ENCODE peak calls at places on chromosomes 16 and 17, in nine cellular contexts. One of them, this sample, is unnamed.

GRCh38 chr17:77233635-77234334 is 93.0 kb downstream of the SEC14L1 start:
- DNase-seq in NB4: no peak
- DNase-seq in endothelial cell: no peak
- DNase-seq in lower leg skin: no peak
- DNase-seq in fibroblast of the aortic adventitia: peak
- DNase-seq in pancreas: no peak
- DNase-seq in kidney epithelial cell: peak
- DNase-seq in HFFc6: peak
- DNase-seq in left lung: no peak
- DNase-seq in this sample: peak

GRCh38 chr17:44188757-44189403 is 2.1 kb downstream of the TMUB2 start:
- DNase-seq in fibroblast of the aortic adventitia: no peak
- DNase-seq in kidney epithelial cell: no peak
- DNase-seq in HFFc6: no peak
- DNase-seq in endothelial cell: no peak
- DNase-seq in lower leg skin: no peak
- DNase-seq in left lung: no peak
- DNase-seq in pancreas: peak
- DNase-seq in NB4: no peak
- DNase-seq in this sample: no peak

GRCh38 chr16:87490091-87490798 is 2.6 kb downstream of the ZCCHC14 start:
- DNase-seq in NB4: no peak
- DNase-seq in HFFc6: no peak
- DNase-seq in left lung: no peak
- DNase-seq in fibroblast of the aortic adventitia: peak
- DNase-seq in endothelial cell: no peak
- DNase-seq in kidney epithelial cell: no peak
- DNase-seq in lower leg skin: no peak
- DNase-seq in pancreas: no peak
- DNase-seq in this sample: no peak

GRCh38 chr16:57239089-57239488 is 6.0 kb upstream of the ARL2BP start:
- DNase-seq in lower leg skin: no peak
- DNase-seq in HFFc6: no peak
- DNase-seq in NB4: no peak
- DNase-seq in kidney epithelial cell: no peak
- DNase-seq in pancreas: no peak
- DNase-seq in fibroblast of the aortic adventitia: no peak
- DNase-seq in endothelial cell: no peak
- DNase-seq in left lung: no peak
- DNase-seq in this sample: no peak

GRCh38 chr17:7426896-7427488 is 1.6 kb downstream of the SPEM2 start:
- DNase-seq in left lung: no peak
- DNase-seq in endothelial cell: no peak
- DNase-seq in kidney epithelial cell: no peak
- DNase-seq in lower leg skin: no peak
- DNase-seq in fibroblast of the aortic adventitia: no peak
- DNase-seq in pancreas: no peak
- DNase-seq in HFFc6: no peak
- DNase-seq in NB4: no peak
- DNase-seq in this sample: no peak

GRCh38 chr17:39679521-39680192 is 8.2 kb downstream of the PGAP3 start:
- DNase-seq in NB4: peak
- DNase-seq in HFFc6: no peak
- DNase-seq in pancreas: no peak
- DNase-seq in left lung: no peak
- DNase-seq in lower leg skin: no peak
- DNase-seq in endothelial cell: no peak
- DNase-seq in kidney epithelial cell: no peak
- DNase-seq in fibroblast of the aortic adventitia: no peak
- DNase-seq in this sample: no peak

GRCh38 chr17:67879662-67880061 is 54.4 kb downstream of the BPTF start:
- DNase-seq in left lung: no peak
- DNase-seq in lower leg skin: no peak
- DNase-seq in HFFc6: no peak
- DNase-seq in pancreas: no peak
- DNase-seq in NB4: no peak
- DNase-seq in kidney epithelial cell: no peak
- DNase-seq in fibroblast of the aortic adventitia: peak
- DNase-seq in endothelial cell: no peak
- DNase-seq in this sample: no peak

GRCh38 chr17:28717578-28718316 is at the start of gene RAB34:
- DNase-seq in HFFc6: peak
- DNase-seq in NB4: no peak
- DNase-seq in left lung: peak
- DNase-seq in lower leg skin: peak
- DNase-seq in pancreas: peak
- DNase-seq in fibroblast of the aortic adventitia: peak
- DNase-seq in endothelial cell: peak
- DNase-seq in kidney epithelial cell: no peak
- DNase-seq in this sample: no peak

GRCh38 chr16:35560637-35560984 is 2101.2 kb downstream of the TP53TG3F start:
- DNase-seq in pancreas: no peak
- DNase-seq in left lung: no peak
- DNase-seq in lower leg skin: no peak
- DNase-seq in HFFc6: no peak
- DNase-seq in kidney epithelial cell: no peak
- DNase-seq in endothelial cell: no peak
- DNase-seq in NB4: no peak
- DNase-seq in fibroblast of the aortic adventitia: no peak
- DNase-seq in this sample: no peak

GRCh38 chr17:855594-855993 is 73.4 kb downstream of the MRM3 start:
- DNase-seq in kidney epithelial cell: no peak
- DNase-seq in pancreas: no peak
- DNase-seq in left lung: no peak
- DNase-seq in HFFc6: no peak
- DNase-seq in endothelial cell: no peak
- DNase-seq in lower leg skin: no peak
- DNase-seq in NB4: no peak
- DNase-seq in fibroblast of the aortic adventitia: no peak
- DNase-seq in this sample: no peak

GRCh38 chr17:74296548-74296936 is 22.5 kb downstream of the DNAI2 start:
- DNase-seq in pancreas: peak
- DNase-seq in left lung: peak
- DNase-seq in NB4: peak
- DNase-seq in endothelial cell: peak
- DNase-seq in lower leg skin: no peak
- DNase-seq in kidney epithelial cell: no peak
- DNase-seq in fibroblast of the aortic adventitia: peak
- DNase-seq in HFFc6: peak
- DNase-seq in this sample: no peak

GRCh38 chr17:61247438-61247837 is 152.2 kb upstream of the TBX2 start:
- DNase-seq in NB4: peak
- DNase-seq in endothelial cell: no peak
- DNase-seq in HFFc6: peak
- DNase-seq in lower leg skin: no peak
- DNase-seq in fibroblast of the aortic adventitia: peak
- DNase-seq in pancreas: no peak
- DNase-seq in left lung: no peak
- DNase-seq in kidney epithelial cell: peak
- DNase-seq in this sample: no peak

GRCh38 chr17:1460233-1460632 is 4.2 kb upstream of the CRK start:
- DNase-seq in NB4: no peak
- DNase-seq in pancreas: peak
- DNase-seq in endothelial cell: no peak
- DNase-seq in fibroblast of the aortic adventitia: peak
- DNase-seq in kidney epithelial cell: no peak
- DNase-seq in left lung: peak
- DNase-seq in HFFc6: peak
- DNase-seq in lower leg skin: peak
- DNase-seq in this sample: no peak

GRCh38 chr17:18257747-18258355 is 687 bp downstream of the FLII start:
- DNase-seq in lower leg skin: peak
- DNase-seq in endothelial cell: peak
- DNase-seq in kidney epithelial cell: no peak
- DNase-seq in fibroblast of the aortic adventitia: peak
- DNase-seq in pancreas: peak
- DNase-seq in HFFc6: peak
- DNase-seq in NB4: peak
- DNase-seq in left lung: peak
- DNase-seq in this sample: peak

GRCh38 chr17:9576521-9577401 is at the start of gene CFAP52:
- DNase-seq in pancreas: peak
- DNase-seq in lower leg skin: peak
- DNase-seq in HFFc6: peak
- DNase-seq in left lung: peak
- DNase-seq in endothelial cell: peak
- DNase-seq in NB4: peak
- DNase-seq in fibroblast of the aortic adventitia: peak
- DNase-seq in kidney epithelial cell: no peak
- DNase-seq in this sample: peak

GRCh38 chr16:54456291-54456690 is 169.7 kb upstream of the IRX3 start:
- DNase-seq in pancreas: no peak
- DNase-seq in endothelial cell: no peak
- DNase-seq in HFFc6: no peak
- DNase-seq in left lung: no peak
- DNase-seq in fibroblast of the aortic adventitia: no peak
- DNase-seq in kidney epithelial cell: no peak
- DNase-seq in NB4: peak
- DNase-seq in lower leg skin: no peak
- DNase-seq in this sample: no peak

GRCh38 chr17:77526728-77527355 is 386.1 kb downstream of the SEC14L1 start:
- DNase-seq in pancreas: no peak
- DNase-seq in kidney epithelial cell: no peak
- DNase-seq in NB4: no peak
- DNase-seq in left lung: no peak
- DNase-seq in endothelial cell: no peak
- DNase-seq in lower leg skin: no peak
- DNase-seq in HFFc6: no peak
- DNase-seq in fibroblast of the aortic adventitia: no peak
- DNase-seq in this sample: no peak

GRCh38 chr17:78873519-78874340 is 29.3 kb downstream of the CEP295NL start:
- DNase-seq in left lung: no peak
- DNase-seq in endothelial cell: no peak
- DNase-seq in lower leg skin: no peak
- DNase-seq in pancreas: peak
- DNase-seq in kidney epithelial cell: peak
- DNase-seq in NB4: no peak
- DNase-seq in HFFc6: no peak
- DNase-seq in fibroblast of the aortic adventitia: no peak
- DNase-seq in this sample: no peak

GRCh38 chr16:67207116-67207856 is 8.4 kb downstream of the ELMO3 start:
- DNase-seq in left lung: no peak
- DNase-seq in lower leg skin: no peak
- DNase-seq in pancreas: peak
- DNase-seq in kidney epithelial cell: no peak
- DNase-seq in HFFc6: no peak
- DNase-seq in endothelial cell: no peak
- DNase-seq in NB4: no peak
- DNase-seq in fibroblast of the aortic adventitia: no peak
- DNase-seq in this sample: no peak

GRCh38 chr16:67206838-67207115 is 7.8 kb downstream of the ELMO3 start:
- DNase-seq in kidney epithelial cell: no peak
- DNase-seq in left lung: no peak
- DNase-seq in lower leg skin: no peak
- DNase-seq in HFFc6: peak
- DNase-seq in fibroblast of the aortic adventitia: no peak
- DNase-seq in NB4: no peak
- DNase-seq in endothelial cell: no peak
- DNase-seq in pancreas: no peak
- DNase-seq in this sample: no peak

GRCh38 chr16:67207857-67208524 is 9.1 kb downstream of the ELMO3 start:
- DNase-seq in endothelial cell: no peak
- DNase-seq in pancreas: peak
- DNase-seq in lower leg skin: no peak
- DNase-seq in kidney epithelial cell: no peak
- DNase-seq in left lung: no peak
- DNase-seq in fibroblast of the aortic adventitia: no peak
- DNase-seq in HFFc6: peak
- DNase-seq in NB4: no peak
- DNase-seq in this sample: no peak

GRCh38 chr16:67209565-67209964 is 10.6 kb downstream of the ELMO3 start:
- DNase-seq in kidney epithelial cell: no peak
- DNase-seq in HFFc6: no peak
- DNase-seq in lower leg skin: no peak
- DNase-seq in endothelial cell: no peak
- DNase-seq in pancreas: no peak
- DNase-seq in NB4: no peak
- DNase-seq in fibroblast of the aortic adventitia: no peak
- DNase-seq in left lung: no peak
- DNase-seq in this sample: no peak

GRCh38 chr16:67208525-67208896 is 9.6 kb downstream of the ELMO3 start:
- DNase-seq in lower leg skin: no peak
- DNase-seq in endothelial cell: no peak
- DNase-seq in left lung: no peak
- DNase-seq in kidney epithelial cell: no peak
- DNase-seq in NB4: no peak
- DNase-seq in fibroblast of the aortic adventitia: no peak
- DNase-seq in HFFc6: no peak
- DNase-seq in pancreas: no peak
- DNase-seq in this sample: no peak
- TF ChIP-seq CTCF in lower leg skin: no peak
- TF ChIP-seq CTCF in endothelial cell: no peak
- TF ChIP-seq CTCF in left lung: no peak
- TF ChIP-seq CTCF in kidney epithelial cell: no peak
- TF ChIP-seq CTCF in NB4: no peak
- TF ChIP-seq CTCF in fibroblast of the aortic adventitia: no peak
- TF ChIP-seq CTCF in HFFc6: no peak
- TF ChIP-seq CTCF in pancreas: no peak
- TF ChIP-seq CTCF in this sample: no peak

GRCh38 chr17:27354051-27354490 is 60.2 kb downstream of the WSB1 start:
- DNase-seq in lower leg skin: no peak
- DNase-seq in NB4: no peak
- DNase-seq in kidney epithelial cell: no peak
- DNase-seq in left lung: no peak
- DNase-seq in endothelial cell: no peak
- DNase-seq in pancreas: peak
- DNase-seq in fibroblast of the aortic adventitia: no peak
- DNase-seq in HFFc6: no peak
- DNase-seq in this sample: no peak
- TF ChIP-seq CTCF in lower leg skin: no peak
- TF ChIP-seq CTCF in NB4: no peak
- TF ChIP-seq CTCF in kidney epithelial cell: no peak
- TF ChIP-seq CTCF in left lung: peak
- TF ChIP-seq CTCF in endothelial cell: peak
- TF ChIP-seq CTCF in pancreas: no peak
- TF ChIP-seq CTCF in fibroblast of the aortic adventitia: no peak
- TF ChIP-seq CTCF in HFFc6: peak
- TF ChIP-seq CTCF in this sample: no peak

DNA sequence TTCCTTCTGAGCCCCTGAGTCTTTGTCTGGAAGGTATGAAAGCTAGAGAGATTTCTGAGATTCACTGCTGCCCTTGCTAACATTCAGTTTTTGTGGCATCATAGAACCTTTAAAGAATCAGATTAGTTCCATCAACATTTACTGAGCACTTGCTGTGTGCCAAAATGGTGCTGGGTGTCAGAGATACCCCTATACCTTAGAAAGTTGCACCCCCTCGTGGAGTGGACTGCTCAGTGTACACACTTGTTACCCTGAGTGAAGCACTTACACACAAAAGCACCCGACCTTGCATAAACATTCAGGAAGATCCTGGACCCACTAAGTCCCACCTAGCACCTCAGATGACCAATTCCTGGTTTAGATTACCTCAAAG is 229.9 kb upstream of the CCL2 start:
- DNase-seq in kidney epithelial cell: no peak
- DNase-seq in HFFc6: no peak
- DNase-seq in pancreas: no peak
- DNase-seq in endothelial cell: no peak
- DNase-seq in NB4: no peak
- DNase-seq in fibroblast of the aortic adventitia: no peak
- DNase-seq in lower leg skin: no peak
- DNase-seq in left lung: no peak
- DNase-seq in this sample: no peak
- TF ChIP-seq CTCF in kidney epithelial cell: no peak
- TF ChIP-seq CTCF in HFFc6: no peak
- TF ChIP-seq CTCF in pancreas: no peak
- TF ChIP-seq CTCF in endothelial cell: no peak
- TF ChIP-seq CTCF in NB4: no peak
- TF ChIP-seq CTCF in fibroblast of the aortic adventitia: no peak
- TF ChIP-seq CTCF in lower leg skin: no peak
- TF ChIP-seq CTCF in left lung: no peak
- TF ChIP-seq CTCF in this sample: no peak

GRCh38 chr16:86064431-86065250 is 165.7 kb downstream of the IRF8 start:
- DNase-seq in fibroblast of the aortic adventitia: no peak
- DNase-seq in left lung: peak
- DNase-seq in kidney epithelial cell: no peak
- DNase-seq in lower leg skin: no peak
- DNase-seq in pancreas: no peak
- DNase-seq in HFFc6: no peak
- DNase-seq in NB4: no peak
- DNase-seq in endothelial cell: no peak
- DNase-seq in this sample: no peak
- TF ChIP-seq CTCF in fibroblast of the aortic adventitia: no peak
- TF ChIP-seq CTCF in left lung: no peak
- TF ChIP-seq CTCF in kidney epithelial cell: no peak
- TF ChIP-seq CTCF in lower leg skin: no peak
- TF ChIP-seq CTCF in pancreas: no peak
- TF ChIP-seq CTCF in HFFc6: no peak
- TF ChIP-seq CTCF in NB4: peak
- TF ChIP-seq CTCF in endothelial cell: no peak
- TF ChIP-seq CTCF in this sample: no peak